ENCODE peak calls at places on chromosomes 4 and X, in five cellular contexts. U, F, P, V and S are unnamed samples.

GRCh38 chr4:147831452-147832192 is 99.7 kb downstream of the ARHGAP10 start:
- DNase-seq in U (peak; percentile 93), F (no peak), P (peak; percentile 95), V (no peak), S (peak; percentile 88)

GRCh38 chr4:145839151-145839550 is 99.5 kb downstream of the ZNF827 start:
- DNase-seq in U (peak; percentile 34), F (no peak), P (peak; percentile 44), V (peak; percentile 56), S (no peak)

GRCh38 chrX:46703980-46704379 is 54.9 kb downstream of the SLC9A7 start:
- DNase-seq in U (no peak), F (no peak), P (no peak), V (no peak), S (no peak)

GRCh38 chrX:55007633-55008032 is 7.5 kb downstream of the APEX2 start:
- DNase-seq in U (peak; percentile 63), F (no peak), P (peak; percentile 60), V (no peak), S (no peak)

GRCh38 chr4:173485164-173485563 is 44.9 kb downstream of the HAND2 start:
- DNase-seq in U (peak; percentile 39), F (no peak), P (peak; percentile 78), V (no peak), S (no peak)

GRCh38 chr4:145299380-145300076 is 119.1 kb upstream of the OTUD4 start:
- DNase-seq in U (peak; percentile 75), F (no peak), P (peak; percentile 61), V (no peak), S (no peak)

GRCh38 chr4:336099-336892 is 1.3 kb upstream of the ZNF141 start:
- DNase-seq in U (no peak), F (peak; percentile 15), P (peak; percentile 17), V (peak; percentile 29), S (no peak)

GRCh38 chr4:157895205-157895604 is 277.6 kb downstream of the GASK1B start:
- DNase-seq in U (no peak), F (no peak), P (no peak), V (peak; percentile 29), S (no peak)

GRCh38 chr4:164847967-164848649 is 28.9 kb upstream of the APELA start:
- DNase-seq in U (no peak), F (no peak), P (no peak), V (no peak), S (no peak)

GRCh38 chr4:124322234-124322831 is 390.2 kb downstream of the ANKRD50 start:
- DNase-seq in U (peak; percentile 49), F (peak; percentile 17), P (peak; percentile 53), V (no peak), S (no peak)

GRCh38 chr4:4918067-4918466 is 58.6 kb downstream of the MSX1 start:
- DNase-seq in U (no peak), F (no peak), P (no peak), V (no peak), S (no peak)

GRCh38 chr4:139808381-139809206 is 143.0 kb downstream of the MGST2 start:
- DNase-seq in U (peak; percentile 17), F (peak; percentile 61), P (peak; percentile 37), V (no peak), S (no peak)

GRCh38 chr4:146436423-146437162 is 85.1 kb downstream of the SLC10A7 start:
- DNase-seq in U (peak; percentile 16), F (no peak), P (no peak), V (no peak), S (no peak)

GRCh38 chr4:98502624-98503023 is 155.8 kb downstream of the TSPAN5 start:
- DNase-seq in U (no peak), F (no peak), P (no peak), V (no peak), S (no peak)

GRCh38 chr4:147596377-147596776 is 20.8 kb upstream of the TMEM184C start:
- DNase-seq in U (peak; percentile 31), F (no peak), P (no peak), V (no peak), S (no peak)

GRCh38 chrX:10190367-10190766 is 33.6 kb downstream of the CLCN4 start:
- DNase-seq in U (peak; percentile 83), F (no peak), P (peak; percentile 64), V (no peak), S (peak; percentile 80)

GRCh38 chr4:63566658-63567057 is 842.6 kb downstream of the TECRL start:
- DNase-seq in U (no peak), F (no peak), P (no peak), V (no peak), S (no peak)

GRCh38 chrX:133229361-133229760 is 11.2 kb upstream of the TFDP3 start:
- DNase-seq in U (peak; percentile 17), F (no peak), P (peak; percentile 3), V (no peak), S (no peak)

GRCh38 chrX:115560978-115561604 is at the start of gene PLS3:
- DNase-seq in U (peak; percentile 83), F (peak; percentile 52), P (peak; percentile 89), V (peak; percentile 96), S (peak; percentile 49)

GRCh38 chrX:116272328-116272727 is 101.8 kb downstream of the AGTR2 start:
- DNase-seq in U (peak; percentile 69), F (no peak), P (peak; percentile 81), V (no peak), S (peak; percentile 60)

GRCh38 chr4:123997736-123998449 is 601.3 kb downstream of the SPRY1 start:
- DNase-seq in U (no peak), F (no peak), P (no peak), V (no peak), S (no peak)

GRCh38 chr4:3303840-3304715 is 11.3 kb downstream of the RGS12 start:
- DNase-seq in U (no peak), F (no peak), P (no peak), V (no peak), S (no peak)

GRCh38 chrX:34778961-34779360 is 121.9 kb upstream of the TMEM47 start:
- DNase-seq in U (peak; percentile 86), F (no peak), P (peak; percentile 74), V (no peak), S (peak; percentile 54)

GRCh38 chr4:118836763-118837507 is 1.0 kb upstream of the SEC24D start:
- DNase-seq in U (no peak), F (no peak), P (no peak), V (no peak), S (no peak)
- H3K14ac ChIP-seq in U (peak overlapping the region; percentile 95), F (no peak overlapping the region), P (no peak overlapping the region), V (no peak overlapping the region), S (peak overlapping the region; percentile 90)

GRCh38 chr4:81473086-81473396 is 1.3 kb upstream of the RASGEF1B start:
- DNase-seq in U (no peak), F (no peak), P (no peak), V (no peak), S (no peak)
- H3K14ac ChIP-seq in U (no peak overlapping the region), F (no peak overlapping the region), P (no peak overlapping the region), V (no peak overlapping the region), S (no peak overlapping the region)

DNA sequence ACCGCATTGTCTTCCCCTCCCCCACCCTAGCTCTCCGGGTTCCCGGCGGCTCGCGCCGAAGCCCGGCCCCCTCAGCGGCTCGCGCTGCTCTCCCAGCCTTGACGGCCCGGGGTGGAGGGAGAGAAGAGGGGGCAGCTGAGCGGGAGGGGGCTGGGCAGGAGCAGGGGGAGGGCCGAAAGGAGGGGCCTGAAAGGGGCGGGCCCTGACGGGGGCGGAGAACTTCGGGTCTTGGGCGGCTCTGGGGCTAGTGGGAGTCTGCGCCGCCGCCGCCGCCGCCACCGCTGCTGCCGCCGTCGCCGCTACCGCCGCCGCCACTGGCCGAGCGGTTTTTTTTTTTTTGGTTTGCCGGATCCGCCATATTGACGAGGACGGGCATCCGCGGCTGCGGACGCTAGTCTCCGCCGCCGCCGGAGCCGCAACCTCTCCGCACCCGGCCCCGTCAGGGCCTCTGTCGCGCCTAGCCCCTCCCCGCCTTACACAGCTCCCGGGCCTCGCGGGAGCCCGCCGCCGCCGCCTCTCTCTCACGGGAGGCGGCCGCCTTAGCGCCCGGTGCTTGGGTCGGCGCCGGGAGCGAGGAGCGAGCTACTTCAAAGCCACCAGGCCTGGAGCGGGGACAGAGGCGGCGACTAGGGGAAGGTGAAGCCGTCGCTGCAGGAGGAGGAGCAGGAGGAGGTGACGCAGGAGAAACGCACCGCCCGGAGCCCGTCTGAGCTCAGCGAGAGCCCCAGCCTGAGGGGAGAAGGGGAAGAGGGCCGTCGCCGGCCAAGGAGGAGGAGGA is at the start of gene USP9X:
- DNase-seq in U (peak; percentile 89), F (peak; percentile 76), P (peak; percentile 88), V (peak; percentile 93), S (peak; percentile 79)
- H3K14ac ChIP-seq in U (peak within 1 kb of the TSS; percentile 95), F (peak within 1 kb of the TSS; percentile 82), P (peak within 1 kb of the TSS; percentile 93), V (peak within 1 kb of the TSS; percentile 98), S (peak within 1 kb of the TSS; percentile 100)

DNA sequence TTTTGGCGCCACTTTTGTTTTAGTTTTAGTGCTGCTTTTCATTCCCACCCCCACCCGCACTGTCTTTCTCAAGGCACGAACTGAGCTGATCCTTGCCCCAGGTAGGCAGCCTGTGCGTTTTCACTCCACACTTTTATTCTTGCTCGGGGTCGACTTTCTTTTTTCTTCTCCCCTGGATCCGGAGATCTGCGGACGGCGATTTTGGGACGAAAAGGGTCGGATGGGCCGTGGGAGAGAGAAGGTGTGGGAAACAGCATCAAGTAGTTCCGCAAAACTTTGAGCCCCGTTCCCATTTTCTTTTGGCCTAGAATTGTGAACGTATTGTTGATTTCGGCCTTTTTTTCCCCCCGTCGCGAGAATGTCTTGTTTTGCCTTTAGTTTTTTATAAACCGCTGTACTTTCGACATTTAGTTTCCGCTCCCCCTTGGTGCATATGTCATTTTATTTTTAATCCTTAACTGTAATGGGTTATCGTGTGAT is 540 bp downstream of the STAG2 start:
- DNase-seq in U (no peak), F (no peak), P (no peak), V (no peak), S (peak; percentile 0)
- H3K14ac ChIP-seq in U (peak overlapping the region; percentile 54), F (no peak overlapping the region), P (no peak overlapping the region), V (peak overlapping the region; percentile 92), S (peak overlapping the region; percentile 53)

DNA sequence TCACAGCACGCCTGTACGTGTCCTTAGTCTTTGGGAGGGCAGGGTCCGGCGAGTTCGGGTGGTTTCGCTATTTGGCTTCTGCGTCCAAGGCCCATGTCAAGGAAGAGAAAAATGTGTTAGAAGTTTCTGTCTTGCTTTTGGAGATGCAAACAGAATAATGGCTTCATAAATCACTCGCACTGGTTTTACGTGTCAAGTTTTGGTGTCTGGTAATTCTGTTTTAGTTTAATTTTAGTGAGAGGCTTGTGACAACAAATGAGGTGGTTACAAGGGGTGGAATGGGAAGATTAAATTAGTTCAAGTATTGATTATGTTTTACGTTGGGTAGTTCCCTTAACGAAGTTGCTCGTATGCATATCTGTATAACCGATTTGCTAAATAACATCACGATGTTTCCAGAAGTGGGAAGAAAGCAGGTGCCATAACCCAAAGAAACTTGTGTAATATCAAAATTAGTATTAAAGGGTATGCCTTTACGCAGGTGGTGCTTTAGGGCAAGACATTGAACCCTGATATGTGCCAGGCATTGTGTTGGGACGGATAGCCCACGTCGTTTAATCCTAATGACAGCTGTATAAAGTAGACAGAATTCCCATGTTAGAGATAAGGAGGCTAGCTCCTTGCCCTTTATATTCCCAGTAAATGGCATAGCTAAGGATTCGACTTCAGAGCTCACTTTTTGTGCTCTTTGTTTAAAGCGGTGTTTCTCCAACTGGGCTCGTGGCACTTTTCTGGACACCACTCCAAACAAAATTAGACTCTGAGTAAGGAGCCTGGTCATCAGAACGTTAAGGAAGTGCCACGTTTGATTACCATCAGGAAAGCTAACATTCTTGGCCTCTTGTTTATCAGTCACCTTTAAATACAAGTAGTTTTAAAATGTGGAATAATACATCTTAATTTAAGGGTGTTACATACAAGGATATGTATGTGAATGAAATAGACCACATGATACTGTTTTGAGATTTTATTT is 843 bp downstream of the RPL34 start:
- DNase-seq in U (peak; percentile 21), F (no peak), P (peak; percentile 24), V (no peak), S (no peak)
- H3K14ac ChIP-seq in U (peak overlapping the region; percentile 94), F (no peak overlapping the region), P (no peak overlapping the region), V (peak overlapping the region; percentile 90), S (peak overlapping the region; percentile 28)